ENCODE peak calls at places on chromosomes 12 and 14, in four cellular contexts. R is activated CD8-positive, alpha-beta T cell treated with anti-CD3 and anti-CD28 coated beads, Interleukin-2, amount 10 ng/mL, durations not matched to agents 7 days and 5 days; J is stimulated activated CD4-positive, alpha-beta T cell treated with anti-CD3 and anti-CD28 coated beads, TNF-alpha, amount 100 ng/mL, for 1 hour; O is GM12891. Y is an unnamed sample.

GRCh38 chr12:68350753-68351152 is 18.6 kb upstream of the MDM1 start:
- DNase-seq in J (no peak), O (no peak), R (no peak), Y (no peak)

GRCh38 chr12:51721281-51721940 is 127.1 kb downstream of the FIGNL2 start:
- DNase-seq in R (peak), J (no peak), O (peak), Y (peak)

GRCh38 chr14:89231426-89232113 is 185.5 kb downstream of the FOXN3 start:
- DNase-seq in J (no peak), R (no peak), O (no peak), Y (no peak)

GRCh38 chr14:103621860-103622259 is 7.2 kb upstream of the KLC1 start:
- DNase-seq in R (no peak), O (no peak), J (no peak), Y (no peak)

GRCh38 chr12:117118838-117119591 is 19.8 kb upstream of the TESC start:
- DNase-seq in R (no peak), J (no peak), O (no peak), Y (no peak)

GRCh38 chr12:92340441-92341332 is 195.0 kb upstream of the BTG1 start:
- DNase-seq in R (no peak), J (no peak), O (no peak), Y (no peak)

GRCh38 chr12:124413915-124414314 is 119.0 kb downstream of the RFLNA start:
- DNase-seq in O (no peak), J (no peak), R (no peak), Y (no peak)

GRCh38 chr12:46702581-46703344 is 123.0 kb downstream of the SLC38A4 start:
- DNase-seq in R (no peak), J (no peak), O (no peak), Y (no peak)

GRCh38 chr12:114238808-114239207 is 167.1 kb downstream of the TBX5 start:
- DNase-seq in O (no peak), J (no peak), R (no peak), Y (no peak)

GRCh38 chr14:94805726-94806288 is 35.9 kb upstream of the GSC start:
- DNase-seq in J (no peak), O (no peak), R (no peak), Y (no peak)

GRCh38 chr14:89384023-89384422 is 33.0 kb downstream of the FOXN3 start:
- DNase-seq in J (no peak), R (no peak), O (peak), Y (no peak)

GRCh38 chr14:100393362-100393761 is 70.2 kb downstream of the SLC25A47 start:
- DNase-seq in O (no peak), R (no peak), J (no peak), Y (no peak)

GRCh38 chr12:113325938-113326337 is 9.0 kb downstream of the SLC8B1 start:
- DNase-seq in O (no peak), R (no peak), J (no peak), Y (no peak)

GRCh38 chr14:86050072-86050683 is 520.2 kb downstream of the FLRT2 start:
- DNase-seq in O (no peak), R (no peak), J (no peak), Y (no peak)

GRCh38 chr12:116538682-116539264 is 20.4 kb upstream of the MAP1LC3B2 start:
- DNase-seq in R (no peak), J (no peak), O (no peak), Y (no peak)

GRCh38 chr12:123034865-123035264 is 54.4 kb downstream of the ARL6IP4 start:
- DNase-seq in J (no peak), R (no peak), O (no peak), Y (no peak)

GRCh38 chr12:2732290-2732689 is 62.5 kb upstream of the FKBP4 start:
- DNase-seq in O (no peak), R (no peak), J (no peak), Y (no peak)

GRCh38 chr14:76926521-76927251 is 100.5 kb downstream of the LRRC74A start:
- DNase-seq in R (peak), J (peak), O (peak), Y (peak)

GRCh38 chr12:8493084-8493483 is 20.2 kb upstream of the CLEC4D start:
- DNase-seq in O (peak), J (no peak), R (peak), Y (peak)

Y was measured in activated T-helper 1 cell treated with anti-CD3 and anti-CD28 coated beads, Interleukin-12 subunit alpha, Interleukin-12 subunit beta, Interleukin-2, Interleukin-4 antibody, amounts not matched to agents 30 ng/mL and 10 ng/mL and 1 ng/mL, durations not matched to agents 14 hours and 24 hours and 36 hours.